ENCODE peak calls at places on chromosomes 1 and 21, in ten cellular contexts. Y is ELF-1; S is activated CD4-positive, alpha-beta T cell treated with anti-CD3 and anti-CD28 coated beads for 48 hours; X is stimulated activated naive CD8-positive, alpha-beta T cell treated with anti-CD3 and anti-CD28 coated beads, Interleukin-15, amount 100 ng/mL, for 72 hours; Z is stimulated activated CD4-positive, alpha-beta T cell treated with anti-CD3 and anti-CD28 coated beads, TNF-alpha, amount 100 ng/mL, for 48 hours; V is Right ventricle myocardium inferior; H is PC-3; Q is choroid plexus epithelial cell; G is NCI-H2029 treated with DMSO at 0.1 percent for 48 hours; W is smooth muscle cell of the brain vasculature. C is an unnamed sample.

GRCh38 chr1:168470821-168471473 is 72.8 kb downstream of the XCL2 start:
- DNase-seq in S (no peak), Q (peak; percentile 68), G (no peak), Z (no peak), V (no peak), X (no peak), Y (peak; percentile 45), H (peak; percentile 92), W (peak; percentile 33), C (no peak)

GRCh38 chr1:84988588-84988987 is 8.3 kb downstream of the MCOLN2 start:
- DNase-seq in X (no peak), H (no peak), V (no peak), W (no peak), G (no peak), Y (no peak), S (no peak), Z (no peak), Q (no peak), C (no peak)

GRCh38 chr1:17304155-17304826 is 3.7 kb upstream of the PADI4 start:
- DNase-seq in V (no peak), W (no peak), Z (no peak), X (no peak), H (peak; percentile 91), G (no peak), Q (no peak), Y (peak; percentile 69), S (no peak), C (no peak)

GRCh38 chr1:115729765-115730164 is 38.7 kb downstream of the CASQ2 start:
- DNase-seq in G (no peak), Y (no peak), V (no peak), W (no peak), X (no peak), Q (no peak), H (no peak), Z (no peak), S (no peak), C (no peak)

GRCh38 chr1:65090406-65090805 is 57.6 kb upstream of the AK4 start:
- DNase-seq in H (no peak), X (no peak), W (no peak), Z (no peak), S (no peak), V (no peak), Q (no peak), Y (peak; percentile 40), G (no peak), C (no peak)

GRCh38 chr1:102875756-102876155 is 232.6 kb downstream of the COL11A1 start:
- DNase-seq in Z (no peak), X (no peak), H (no peak), Y (no peak), V (no peak), S (no peak), W (no peak), Q (no peak), G (no peak), C (no peak)

GRCh38 chr1:53685272-53686051 is 53.5 kb downstream of the GLIS1 start:
- DNase-seq in W (no peak), V (peak; percentile 68), H (no peak), X (no peak), Z (no peak), S (no peak), G (no peak), Y (peak; percentile 67), Q (peak; percentile 43), C (no peak)

GRCh38 chr1:120179420-120180348 is 3.4 kb upstream of the SEC22B start:
- DNase-seq in H (peak; percentile 28), Q (peak; percentile 87), Y (peak; percentile 66), Z (no peak), X (no peak), W (no peak), S (no peak), V (no peak), G (no peak), C (no peak)

GRCh38 chr21:39935716-39936115 is 68.5 kb downstream of the PCP4 start:
- DNase-seq in G (no peak), X (no peak), H (no peak), Z (no peak), S (no peak), W (no peak), V (no peak), Q (no peak), Y (no peak), C (no peak)

GRCh38 chr1:201020040-201020591 is 3.4 kb downstream of the KIF21B start:
- DNase-seq in X (peak; percentile 49), Q (no peak), H (no peak), Z (no peak), Y (peak; percentile 72), G (no peak), V (no peak), W (no peak), S (peak; percentile 62), C (no peak)

GRCh38 chr1:3519301-3519885 is 64.9 kb downstream of the ARHGEF16 start:
- DNase-seq in Q (no peak), Z (no peak), X (no peak), H (no peak), Y (no peak), V (no peak), W (no peak), G (no peak), S (no peak), C (no peak)

GRCh38 chr1:19909971-19910370 is 13.4 kb downstream of the PLA2G2E start:
- DNase-seq in G (no peak), S (no peak), Z (no peak), H (no peak), Q (no peak), Y (no peak), W (no peak), V (no peak), X (no peak), C (no peak)

GRCh38 chr21:43994646-43995045 is 17.5 kb upstream of the TRAPPC10 start:
- DNase-seq in Y (no peak), V (no peak), G (no peak), Z (no peak), S (no peak), X (no peak), Q (no peak), W (no peak), H (no peak), C (no peak)

GRCh38 chr1:98084188-98084587 is 163.4 kb upstream of the DPYD start:
- DNase-seq in W (no peak), V (no peak), Z (no peak), X (no peak), Y (no peak), S (no peak), H (peak; percentile 35), G (no peak), Q (no peak), C (no peak)

GRCh38 chr1:3907031-3907534 is 7.0 kb upstream of the C1orf174 start:
- DNase-seq in Z (no peak), W (no peak), G (no peak), X (no peak), Y (peak; percentile 41), S (peak; percentile 70), Q (no peak), H (peak; percentile 35), V (no peak), C (no peak)

GRCh38 chr1:24301395-24302175 is 17.6 kb upstream of the GRHL3 start:
- DNase-seq in S (no peak), Z (no peak), W (no peak), V (no peak), Y (no peak), G (no peak), Q (peak; percentile 32), X (no peak), H (no peak), C (no peak)

C was measured in activated T-cell treated with anti-CD3 and anti-CD28 coated beads for 24 hours.